ENCODE peak calls at places on chromosome 16, in five cellular contexts. O is choroid plexus epithelial cell, C is Peyer's patch, I is NCI-H774, R is activated B cell treated with CpG ODN at 0.5 μM for 24 hours. W is an unnamed sample.

GRCh38 chr16:30112197-30113030 is 923 bp downstream of the GDPD3 start:
- DNase-seq in C (peak; percentile 87), I (no peak), O (peak; percentile 74), R (peak; percentile 37), W (peak; percentile 26)

GRCh38 chr16:69860233-69861231 is 90.6 kb upstream of the CLEC18A start:
- DNase-seq in O (no peak), R (no peak), C (no peak), I (no peak), W (no peak)

GRCh38 chr16:64964126-64964540 is 157.7 kb downstream of the CDH11 start:
- DNase-seq in C (no peak), I (no peak), O (peak; percentile 82), R (no peak), W (no peak)

GRCh38 chr16:82192665-82193064 is 22.6 kb upstream of the MPHOSPH6 start:
- DNase-seq in I (no peak), C (no peak), R (no peak), O (peak; percentile 73), W (no peak)

GRCh38 chr16:29702307-29702706 is 23.3 kb downstream of the QPRT start:
- DNase-seq in O (no peak), I (no peak), R (no peak), C (no peak), W (no peak)

GRCh38 chr16:46887524-46887854 is 3.3 kb downstream of the GPT2 start:
- DNase-seq in R (no peak), I (no peak), C (no peak), O (no peak), W (no peak)

GRCh38 chr16:57810197-57811024 is 8.1 kb upstream of the KIFC3 start:
- DNase-seq in C (peak; percentile 87), R (no peak), I (peak; percentile 78), O (peak; percentile 94), W (no peak)

GRCh38 chr16:57253410-57253927 is 8.4 kb downstream of the ARL2BP start:
- DNase-seq in O (no peak), I (no peak), R (no peak), C (no peak), W (no peak)

GRCh38 chr16:2904922-2905240 is 6.8 kb upstream of the FLYWCH1 start:
- DNase-seq in I (no peak), R (no peak), C (no peak), O (no peak), W (no peak)